ENCODE peak calls at places on chromosomes 6 and 20, in six cellular contexts. L, E, W, U, G and H are unnamed samples.

GRCh38 chr20:35443003-35443402 is 5.0 kb upstream of the GDF5 start:
- DNase-seq in L (no peak), E (no peak), W (peak; percentile 58), U (peak; percentile 85), G (no peak), H (no peak)

GRCh38 chr6:53492860-53493634 is 51.9 kb downstream of the GCLC start:
- DNase-seq in L (peak; percentile 65), E (no peak), W (peak; percentile 74), U (peak; percentile 79), G (no peak), H (peak; percentile 20)

GRCh38 chr6:90107721-90108364 is 188.8 kb downstream of the BACH2 start:
- DNase-seq in L (peak; percentile 41), E (no peak), W (no peak), U (no peak), G (no peak), H (no peak)

GRCh38 chr6:129671442-129672344 is 38.3 kb downstream of the ARHGAP18 start:
- DNase-seq in L (no peak), E (no peak), W (peak; percentile 58), U (peak; percentile 39), G (no peak), H (peak; percentile 74)

GRCh38 chr6:149043476-149044130 is 273.9 kb upstream of the TAB2 start:
- DNase-seq in L (no peak), E (peak; percentile 64), W (peak; percentile 16), U (peak; percentile 28), G (no peak), H (no peak)

GRCh38 chr6:169341065-169341464 is 87.4 kb upstream of the THBS2 start:
- DNase-seq in L (no peak), E (no peak), W (no peak), U (no peak), G (no peak), H (no peak)

GRCh38 chr6:76381612-76382011 is 309.1 kb upstream of the IMPG1 start:
- DNase-seq in L (no peak), E (no peak), W (no peak), U (no peak), G (no peak), H (no peak)

GRCh38 chr20:58239216-58239615 is 10.8 kb upstream of the ANKRD60 start:
- DNase-seq in L (no peak), E (no peak), W (no peak), U (no peak), G (no peak), H (no peak)

GRCh38 chr20:60220655-60221054 is 262.4 kb downstream of the CDH26 start:
- DNase-seq in L (no peak), E (no peak), W (no peak), U (no peak), G (no peak), H (no peak)

GRCh38 chr6:163986313-163986712 is 571.8 kb downstream of the QKI start:
- DNase-seq in L (no peak), E (no peak), W (no peak), U (peak; percentile 19), G (peak; percentile 38), H (no peak)

DNA sequence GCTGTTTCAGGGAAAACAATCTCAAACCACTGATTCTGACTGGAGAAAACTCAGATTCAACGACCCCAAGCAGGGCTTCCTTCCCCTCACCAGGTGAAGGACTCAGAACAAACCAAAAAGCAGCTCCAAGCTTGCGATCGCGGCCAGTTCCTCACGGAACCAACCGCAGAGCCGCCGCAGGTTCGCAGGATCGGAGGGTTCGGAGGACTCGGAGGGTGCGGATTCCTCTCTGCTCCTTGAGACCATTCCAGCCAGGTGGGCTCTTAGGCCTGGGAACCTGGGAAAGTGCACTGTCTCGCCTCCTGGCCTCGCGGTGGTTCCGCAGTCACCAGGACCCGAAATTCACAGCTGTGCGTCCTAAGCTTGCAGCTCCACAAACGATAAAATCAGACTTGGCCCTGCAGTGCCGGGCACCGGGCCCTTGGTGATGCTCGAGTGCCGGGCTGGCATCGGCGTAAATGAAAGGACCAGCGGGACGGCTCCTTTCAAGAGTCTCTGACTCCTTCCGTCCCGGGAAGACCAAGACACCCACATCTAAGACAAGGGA is 70.0 kb upstream of the PRSS16 start:
- DNase-seq in L (peak; percentile 88), E (peak; percentile 73), W (peak; percentile 92), U (peak; percentile 90), G (peak; percentile 64), H (peak; percentile 78)
- TF ChIP-seq CTCF in L (peak; percentile 53), E (no peak), W (peak; percentile 36), U (peak; percentile 47), G (peak; percentile 43), H (peak; percentile 56)

DNA sequence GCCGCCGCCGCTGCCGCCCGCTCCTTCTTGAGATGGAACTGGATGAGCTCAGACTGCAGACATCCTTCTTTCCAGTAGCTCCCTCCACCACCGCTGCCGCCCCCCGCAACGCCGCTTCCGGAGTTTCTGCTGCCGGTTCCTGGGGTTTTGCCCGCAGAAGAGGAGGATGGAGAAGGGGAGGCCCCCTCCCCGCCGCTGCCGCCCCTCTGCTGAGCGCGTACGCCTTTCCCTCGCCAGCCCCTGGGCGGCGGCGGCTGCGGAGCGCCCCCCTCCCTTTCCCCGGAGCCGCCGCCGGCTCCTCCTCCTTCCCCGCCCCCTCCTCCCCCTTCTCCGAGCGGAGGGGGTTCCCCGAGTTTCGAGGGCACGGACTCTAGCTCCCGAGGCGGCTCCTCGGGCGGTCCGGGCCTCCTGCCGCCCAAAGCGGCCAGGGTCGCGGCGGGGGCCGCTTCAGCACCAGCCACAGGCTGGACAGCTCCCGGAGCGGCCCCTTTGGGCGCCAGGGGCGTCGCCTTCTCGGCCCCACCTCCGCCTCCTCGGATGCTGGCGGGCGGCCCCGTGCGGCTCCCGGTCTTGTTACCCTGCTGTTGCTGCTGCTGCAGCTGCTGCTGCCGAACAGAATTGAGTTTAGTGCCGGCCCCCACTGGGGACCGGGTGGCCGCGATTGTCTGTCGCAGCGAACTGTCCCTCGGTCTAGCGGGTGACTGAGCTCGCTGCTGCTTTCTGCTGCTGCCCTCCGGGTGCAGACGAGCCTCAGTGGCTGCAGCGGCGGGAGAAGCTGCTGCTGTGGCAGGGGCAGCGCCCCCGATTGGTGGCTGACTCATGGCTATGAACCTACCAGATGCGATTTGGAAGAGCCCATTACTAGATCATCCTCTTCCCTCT is 3.1 kb downstream of the MTCL3 start:
- DNase-seq in L (peak; percentile 29), E (peak; percentile 79), W (peak; percentile 9), U (peak; percentile 68), G (peak; percentile 66), H (peak; percentile 84)
- TF ChIP-seq CTCF in L (no peak), E (no peak), W (no peak), U (no peak), G (no peak), H (peak; percentile 16)

DNA sequence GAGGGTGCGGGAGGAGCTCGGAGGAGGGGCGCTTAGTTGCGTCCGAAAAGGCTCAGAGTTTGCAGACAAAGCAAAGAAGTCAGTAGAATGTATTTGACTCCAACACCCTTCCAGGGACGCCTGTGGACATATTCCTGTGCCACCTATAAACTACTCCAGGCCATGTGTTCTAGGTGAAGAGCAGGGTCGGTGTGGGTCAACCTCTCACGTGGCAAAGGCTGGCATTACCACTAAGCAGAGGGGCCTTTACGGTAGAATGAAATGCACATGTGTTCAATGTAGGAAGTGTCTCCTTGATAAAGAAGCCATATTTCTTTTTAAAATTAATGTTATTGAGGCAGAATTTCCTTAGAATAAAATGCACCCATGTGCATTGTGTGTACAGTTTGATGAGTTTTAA is 15.4 kb downstream of the SIRT5 start:
- DNase-seq in L (no peak), E (no peak), W (no peak), U (no peak), G (no peak), H (no peak)
- TF ChIP-seq CTCF in L (no peak), E (no peak), W (no peak), U (no peak), G (no peak), H (no peak)

GRCh38 chr20:22653641-22654040 is 69.3 kb upstream of the FOXA2 start:
- DNase-seq in L (no peak), E (no peak), W (no peak), U (no peak), G (no peak), H (no peak)

GRCh38 chr20:22652685-22653568 is 68.6 kb upstream of the FOXA2 start:
- DNase-seq in L (no peak), E (no peak), W (no peak), U (no peak), G (no peak), H (no peak)

DNA sequence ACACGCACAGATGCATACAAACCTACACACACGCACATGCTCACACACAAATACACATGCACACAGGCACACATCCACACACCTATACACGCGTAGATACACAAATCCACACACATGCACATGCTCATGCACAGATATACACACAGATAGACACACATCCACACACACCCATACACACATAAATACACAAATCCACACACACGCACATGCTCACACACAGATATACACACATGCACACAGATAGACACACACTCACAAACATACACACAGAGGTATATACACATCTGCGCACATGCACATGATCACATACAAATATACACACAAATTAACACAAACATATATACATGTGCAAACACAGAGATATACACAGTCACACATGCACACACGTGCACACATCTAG is 69.9 kb upstream of the FOXA2 start:
- DNase-seq in L (no peak), E (no peak), W (no peak), U (no peak), G (no peak), H (no peak)
- TF ChIP-seq CTCF in L (no peak), E (no peak), W (no peak), U (no peak), G (no peak), H (no peak)

DNA sequence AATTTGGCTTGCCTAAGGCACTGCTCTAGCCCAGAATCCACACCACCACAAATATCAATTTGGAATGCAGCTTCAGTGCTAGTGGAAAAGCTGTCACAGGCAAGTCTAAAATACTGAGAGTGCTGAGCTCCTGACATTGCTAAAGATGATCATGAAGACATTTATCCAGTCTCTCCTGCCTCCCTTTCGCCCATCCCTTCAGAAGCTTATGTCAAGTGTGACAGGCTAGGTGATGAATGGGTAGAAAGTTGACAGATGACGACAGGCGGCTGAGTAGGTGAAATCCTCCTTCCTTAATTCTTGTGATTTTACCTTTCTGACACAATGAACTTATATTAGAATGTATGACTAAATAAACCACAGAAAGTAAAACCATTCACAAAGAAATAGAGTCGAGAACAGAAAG is 1228.0 kb upstream of the CITED2 start:
- DNase-seq in L (no peak), E (no peak), W (no peak), U (no peak), G (no peak), H (no peak)
- TF ChIP-seq CTCF in L (no peak), E (no peak), W (no peak), U (no peak), G (no peak), H (no peak)

GRCh38 chr6:4281341-4282293 is 146.2 kb upstream of the ECI2 start:
- DNase-seq in L (peak; percentile 95), E (peak; percentile 63), W (peak; percentile 90), U (peak; percentile 55), G (peak; percentile 38), H (peak; percentile 75)
- TF ChIP-seq CTCF in L (peak; percentile 41), E (no peak), W (peak; percentile 37), U (no peak), G (peak; percentile 66), H (peak; percentile 70)

GRCh38 chr6:147506704-147507114 is 1.8 kb upstream of the SAMD5 start:
- DNase-seq in L (peak; percentile 39), E (peak; percentile 91), W (peak; percentile 76), U (peak; percentile 61), G (peak; percentile 66), H (peak; percentile 75)
- TF ChIP-seq CTCF in L (peak; percentile 56), E (peak; percentile 73), W (peak; percentile 95), U (peak; percentile 68), G (peak; percentile 88), H (peak; percentile 48)

DNA sequence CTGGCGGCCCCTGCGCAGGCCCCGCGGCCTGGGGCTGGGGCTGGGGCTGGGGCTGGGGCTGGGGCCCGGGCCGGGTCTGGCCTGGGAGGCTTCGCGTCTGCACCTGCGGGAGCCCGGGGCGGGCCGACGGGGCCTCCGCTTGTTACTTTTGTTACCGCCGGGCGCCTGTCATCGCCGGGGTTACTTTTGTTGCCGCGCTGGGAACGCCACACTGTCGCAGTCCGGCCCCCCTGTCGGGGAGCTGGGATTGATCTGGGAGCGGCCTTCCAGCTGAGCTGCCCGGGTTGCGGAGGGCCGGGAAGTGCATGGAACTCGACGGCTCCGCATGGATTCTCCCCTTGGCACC is 703 bp downstream of the OGFR start:
- DNase-seq in L (no peak), E (no peak), W (peak; percentile 23), U (no peak), G (no peak), H (peak; percentile 62)
- TF ChIP-seq CTCF in L (no peak), E (no peak), W (no peak), U (no peak), G (no peak), H (no peak)